ENCODE peak calls at places on chromosomes 3 and 15, in six cellular contexts. B is renal cortical epithelial cell, F is A549, O is NCI-H2171, I is dorsolateral prefrontal cortex, D is uterus. Z is an unnamed sample.
A peak's percentile ranks its signal among the peaks of the same experiment; 100 is the strongest.

GRCh38 chr3:127710473-127710941 is 37.8 kb downstream of the ABTB1 start:
- DNase-seq in F (peak; percentile 47), O (no peak), B (no peak), D (no peak), I (no peak), Z (no peak)

GRCh38 chr3:27607370-27607769 is 114.8 kb downstream of the EOMES start:
- DNase-seq in D (no peak), F (peak; percentile 61), O (no peak), I (no peak), B (peak; percentile 32), Z (no peak)

GRCh38 chr3:44648564-44649229 is at the start of gene ZNF35:
- DNase-seq in O (peak; percentile 75), B (peak; percentile 78), D (peak; percentile 72), I (peak; percentile 72), F (peak; percentile 92), Z (peak; percentile 80)

GRCh38 chr3:72679540-72680198 is 168.6 kb downstream of the SHQ1 start:
- DNase-seq in D (no peak), I (no peak), O (no peak), F (no peak), B (peak; percentile 63), Z (no peak)

GRCh38 chr15:81270781-81271491 is 53.0 kb downstream of the STARD5 start:
- DNase-seq in I (no peak), D (no peak), O (no peak), B (no peak), F (no peak), Z (no peak)

GRCh38 chr3:101143002-101143401 is 149.8 kb upstream of the ABI3BP start:
- DNase-seq in D (no peak), F (no peak), I (no peak), O (no peak), B (no peak), Z (no peak)

GRCh38 chr3:116302087-116302747 is 143.1 kb downstream of the LSAMP start:
- DNase-seq in I (no peak), O (no peak), F (no peak), B (peak; percentile 53), D (no peak), Z (no peak)

GRCh38 chr15:69126054-69126469 is 34.4 kb upstream of the GLCE start:
- DNase-seq in O (no peak), F (peak; percentile 72), D (no peak), B (peak; percentile 61), I (no peak), Z (peak; percentile 46)

GRCh38 chr3:70072180-70072579 is 72.6 kb downstream of the SAMMSON start:
- DNase-seq in I (no peak), F (no peak), O (no peak), D (no peak), B (peak; percentile 4), Z (no peak)

GRCh38 chr15:32979710-32980109 is 214.8 kb downstream of the FMN1 start:
- DNase-seq in D (no peak), F (no peak), B (peak; percentile 99), I (no peak), O (no peak), Z (no peak)

GRCh38 chr3:127174715-127175140 is 18.2 kb upstream of the PRR23E start:
- DNase-seq in B (no peak), F (no peak), I (no peak), O (no peak), D (no peak), Z (no peak)

GRCh38 chr3:44442591-44443309 is 34.7 kb downstream of the ZNF445 start:
- DNase-seq in O (no peak), B (no peak), D (no peak), F (no peak), I (no peak), Z (no peak)

GRCh38 chr3:123258811-123259420 is 57.2 kb downstream of the SEC22A start:
- DNase-seq in B (peak; percentile 69), O (peak; percentile 56), D (no peak), I (no peak), F (peak; percentile 65), Z (peak; percentile 16)

GRCh38 chr15:53251998-53252397 is 461.9 kb upstream of the ONECUT1 start:
- DNase-seq in D (no peak), F (no peak), O (no peak), B (no peak), I (no peak), Z (no peak)

GRCh38 chr3:124597979-124598378 is 132.3 kb upstream of the UMPS start:
- DNase-seq in I (no peak), D (no peak), F (no peak), B (no peak), O (no peak), Z (no peak)

GRCh38 chr15:52360229-52361203 is 64.9 kb upstream of the MYO5C start:
- DNase-seq in O (no peak), D (no peak), F (no peak), I (no peak), B (no peak), Z (no peak)

GRCh38 chr3:44092497-44092896 is 149.2 kb upstream of the TOPAZ1 start:
- DNase-seq in F (no peak), D (no peak), I (no peak), B (no peak), O (no peak), Z (no peak)

GRCh38 chr3:125043599-125044151 is 12.1 kb downstream of the HEG1 start:
- DNase-seq in F (no peak), I (no peak), B (no peak), O (no peak), D (peak; percentile 61), Z (no peak)

GRCh38 chr15:74336061-74337005 is 31.1 kb downstream of the CYP11A1 start:
- DNase-seq in F (no peak), D (no peak), I (no peak), O (no peak), B (no peak), Z (no peak)

GRCh38 chr15:62958528-62958927 is 84.0 kb upstream of the TPM1 start:
- DNase-seq in I (no peak), F (no peak), B (peak; percentile 83), O (no peak), D (no peak), Z (no peak)

GRCh38 chr3:25460751-25461150 is 32.7 kb downstream of the RARB start:
- DNase-seq in F (no peak), O (no peak), D (no peak), B (no peak), I (no peak), Z (no peak)

GRCh38 chr3:106728315-106728821 is 648.9 kb upstream of the CCDC54 start:
- DNase-seq in O (no peak), B (peak; percentile 98), D (no peak), F (peak; percentile 59), I (no peak), Z (peak; percentile 5)

GRCh38 chr15:90231028-90232017 is 2.4 kb downstream of the CIB1 start:
- DNase-seq in F (no peak), O (no peak), D (no peak), B (peak; percentile 29), I (no peak), Z (no peak)

GRCh38 chr3:72997421-72997961 is 880 bp downstream of the PPP4R2 start:
- DNase-seq in I (no peak), O (no peak), B (peak; percentile 63), F (peak; percentile 72), D (no peak), Z (peak; percentile 40)